ENCODE peak calls at places on chromosomes 13 and 19, in six cellular contexts. V, M, G, F, S and J are unnamed samples.

GRCh38 chr13:57629821-57630235 is 1.7 kb upstream of the PCDH17 start:
- DNase-seq in V (peak), M (peak), G (peak), F (no peak), S (no peak), J (peak)

GRCh38 chr19:41476583-41476982 is 33.6 kb downstream of the ERICH4 start:
- DNase-seq in V (no peak), M (no peak), G (no peak), F (no peak), S (peak), J (no peak)

GRCh38 chr19:12891553-12892021 is 627 bp downstream of the GCDH start:
- DNase-seq in V (no peak), M (no peak), G (no peak), F (no peak), S (peak), J (no peak)

GRCh38 chr19:42254850-42255765 is at the start of gene ERF:
- DNase-seq in V (peak), M (peak), G (peak), F (peak), S (peak), J (peak)

GRCh38 chr13:26378116-26378515 is 124.2 kb downstream of the CDK8 start:
- DNase-seq in V (no peak), M (no peak), G (no peak), F (no peak), S (no peak), J (no peak)

GRCh38 chr13:27177852-27178251 is 6.2 kb upstream of the USP12 start:
- DNase-seq in V (no peak), M (no peak), G (no peak), F (no peak), S (no peak), J (no peak)

GRCh38 chr19:29697523-29698261 is 17.4 kb downstream of the C19orf12 start:
- DNase-seq in V (no peak), M (no peak), G (no peak), F (no peak), S (no peak), J (no peak)

GRCh38 chr19:11420894-11421606 is 1.9 kb upstream of the RGL3 start:
- DNase-seq in V (peak), M (no peak), G (no peak), F (no peak), S (no peak), J (peak)

GRCh38 chr19:4369109-4369887 is 25.9 kb downstream of the MPND start:
- DNase-seq in V (peak), M (peak), G (peak), F (no peak), S (peak), J (peak)

GRCh38 chr19:19315444-19315843 is 4.9 kb downstream of the SUGP1 start:
- DNase-seq in V (no peak), M (no peak), G (no peak), F (no peak), S (no peak), J (no peak)

GRCh38 chr19:688214-688613 is 7.0 kb downstream of the PRSS57 start:
- DNase-seq in V (no peak), M (no peak), G (no peak), F (no peak), S (no peak), J (no peak)

GRCh38 chr13:97259787-97260641 is 37.9 kb downstream of the MBNL2 start:
- DNase-seq in V (no peak), M (no peak), G (no peak), F (no peak), S (no peak), J (peak)

GRCh38 chr13:77697208-77698103 is at the start of gene SLAIN1:
- DNase-seq in V (peak), M (peak), G (peak), F (no peak), S (peak), J (peak)

GRCh38 chr19:4534836-4535658 is at the start of gene PLIN5:
- DNase-seq in V (peak), M (peak), G (peak), F (no peak), S (peak), J (no peak)

GRCh38 chr19:16161848-16162247 is 11.5 kb downstream of the CIB3 start:
- DNase-seq in V (no peak), M (no peak), G (no peak), F (no peak), S (no peak), J (no peak)

GRCh38 chr19:15432018-15432494 is 13.3 kb upstream of the AKAP8L start:
- DNase-seq in V (no peak), M (no peak), G (no peak), F (no peak), S (no peak), J (no peak)

GRCh38 chr19:39413269-39413902 is 917 bp downstream of the PLEKHG2 start:
- DNase-seq in V (peak), M (no peak), G (no peak), F (no peak), S (peak), J (peak)

GRCh38 chr19:932647-933552 is 7.1 kb downstream of the ARID3A start:
- DNase-seq in V (peak), M (no peak), G (peak), F (no peak), S (peak), J (peak)

GRCh38 chr13:93023929-93024328 is 202.7 kb upstream of the GPC6 start:
- DNase-seq in V (no peak), M (no peak), G (no peak), F (no peak), S (no peak), J (no peak)

GRCh38 chr19:55253842-55254624 is 4.8 kb downstream of the PPP6R1 start:
- DNase-seq in V (peak), M (no peak), G (no peak), F (no peak), S (peak), J (no peak)

GRCh38 chr19:19223060-19223459 is 11.3 kb downstream of the NCAN start:
- DNase-seq in V (no peak), M (no peak), G (no peak), F (no peak), S (no peak), J (no peak)

GRCh38 chr13:51004111-51004865 is 94.7 kb downstream of the RNASEH2B start:
- DNase-seq in V (no peak), M (no peak), G (no peak), F (no peak), S (no peak), J (no peak)
- H3K4me3 ChIP-seq in V (no peak), M (no peak), G (no peak), F (no peak), S (no peak), J (no peak)

GRCh38 chr13:43122706-43123268 is 99.4 kb downstream of the DNAJC15 start:
- DNase-seq in V (no peak), M (no peak), G (no peak), F (no peak), S (no peak), J (no peak)
- H3K4me3 ChIP-seq in V (no peak), M (no peak), G (no peak), F (no peak), S (no peak), J (no peak)

GRCh38 chr19:14367016-14367415 is 14.2 kb upstream of the ADGRE5 start:
- DNase-seq in V (no peak), M (no peak), G (no peak), F (no peak), S (no peak), J (no peak)

GRCh38 chr19:14371321-14371821 is 9.9 kb upstream of the ADGRE5 start:
- DNase-seq in V (no peak), M (no peak), G (no peak), F (no peak), S (no peak), J (no peak)

GRCh38 chr19:14368011-14368513 is 13.2 kb upstream of the ADGRE5 start:
- DNase-seq in V (no peak), M (no peak), G (no peak), F (no peak), S (peak), J (no peak)

GRCh38 chr19:14369399-14370168 is 11.7 kb upstream of the ADGRE5 start:
- DNase-seq in V (no peak), M (no peak), G (no peak), F (no peak), S (peak), J (peak)

DNA sequence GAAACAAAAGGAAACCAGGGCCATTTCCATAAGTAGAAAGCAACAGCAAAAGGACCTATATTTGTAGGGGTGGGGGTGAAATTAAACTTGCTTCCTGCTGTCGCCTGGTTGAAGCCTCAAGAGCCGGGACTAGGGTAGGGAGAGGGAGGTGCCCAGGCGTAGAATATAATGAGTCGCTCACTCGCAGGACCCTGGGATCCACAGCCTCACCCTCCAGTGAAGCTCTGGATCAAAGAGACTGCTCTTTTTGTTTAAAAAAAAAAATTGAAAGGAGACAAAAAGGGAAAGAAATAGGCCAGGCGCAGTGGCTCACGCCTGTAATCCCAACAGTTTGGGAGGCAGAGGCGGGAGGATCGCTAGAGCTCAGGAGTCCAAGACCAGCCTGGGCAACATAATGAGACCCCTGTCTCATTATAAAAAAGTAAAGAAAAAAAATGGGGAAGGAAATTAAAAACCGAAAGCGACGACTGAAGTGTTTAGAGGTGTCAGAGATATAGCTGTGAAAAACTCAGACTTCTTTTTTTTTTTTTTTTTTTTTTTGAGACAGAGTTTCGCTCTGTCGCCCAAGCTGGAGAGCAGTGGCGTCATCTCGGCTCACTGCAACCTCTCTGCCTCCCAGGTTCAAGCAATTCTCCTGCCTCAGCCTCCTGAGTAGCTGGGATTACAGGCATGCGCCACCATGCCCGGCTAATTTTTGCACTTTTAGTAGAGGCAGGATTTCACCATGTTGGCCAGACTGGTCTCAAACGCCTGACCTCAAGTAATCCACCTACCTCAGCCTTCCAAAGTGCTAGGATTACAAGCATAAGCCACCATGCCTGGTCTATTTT is 10.9 kb upstream of the ADGRE5 start:
- DNase-seq in V (no peak), M (no peak), G (no peak), F (no peak), S (peak), J (no peak)
- H3K4me3 ChIP-seq in V (no peak), M (no peak), G (no peak), F (peak), S (peak), J (peak)

DNA sequence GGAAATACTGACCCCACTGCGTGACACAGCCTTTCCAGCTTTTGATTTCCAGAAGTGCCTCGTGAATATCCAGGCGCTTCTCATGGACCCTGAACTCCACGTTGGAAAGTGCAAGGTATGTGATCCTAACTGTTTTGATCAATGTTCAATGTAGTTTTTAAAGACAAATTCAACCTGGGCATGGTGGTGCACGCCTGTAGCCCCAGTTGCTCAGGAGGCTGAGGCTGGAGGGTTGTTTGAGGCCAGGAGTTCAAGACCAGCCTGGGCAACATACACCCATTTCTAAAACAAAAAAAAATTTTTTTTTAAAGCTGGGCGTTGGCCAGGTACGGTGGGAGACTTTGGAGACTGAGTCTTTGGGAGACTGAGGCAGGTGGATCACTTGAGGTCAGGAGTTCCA is 31.3 kb downstream of the CATSPERD start:
- DNase-seq in V (no peak), M (no peak), G (no peak), F (no peak), S (no peak), J (no peak)
- H3K4me3 ChIP-seq in V (no peak), M (no peak), G (no peak), F (no peak), S (no peak), J (no peak)

GRCh38 chr13:71378992-71379905 is 487.8 kb downstream of the DACH1 start:
- DNase-seq in V (no peak), M (no peak), G (no peak), F (no peak), S (no peak), J (no peak)
- H3K4me3 ChIP-seq in V (no peak), M (no peak), G (no peak), F (peak), S (peak), J (peak)

GRCh38 chr13:87798536-87798935 is 127.4 kb downstream of the SLITRK5 start:
- DNase-seq in V (no peak), M (no peak), G (no peak), F (no peak), S (no peak), J (no peak)

GRCh38 chr13:87788363-87788762 is 117.2 kb downstream of the SLITRK5 start:
- DNase-seq in V (no peak), M (no peak), G (no peak), F (no peak), S (no peak), J (no peak)

GRCh38 chr13:87792878-87793277 is 121.7 kb downstream of the SLITRK5 start:
- DNase-seq in V (no peak), M (no peak), G (no peak), F (no peak), S (no peak), J (no peak)
- H3K4me3 ChIP-seq in V (no peak), M (no peak), G (no peak), F (no peak), S (no peak), J (no peak)

GRCh38 chr19:17281391-17282304 is at the start of gene ANKLE1:
- DNase-seq in V (no peak), M (no peak), G (no peak), F (no peak), S (peak), J (no peak)
- H3K4me3 ChIP-seq in V (no peak), M (no peak), G (no peak), F (peak), S (peak), J (peak)

GRCh38 chr13:51825681-51826254 is 19.2 kb downstream of the TMEM272 start:
- DNase-seq in V (no peak), M (no peak), G (no peak), F (no peak), S (no peak), J (no peak)
- H3K4me3 ChIP-seq in V (no peak), M (no peak), G (no peak), F (no peak), S (no peak), J (no peak)

GRCh38 chr13:24679686-24680085 is 522 bp upstream of the ATP12A start:
- DNase-seq in V (no peak), M (no peak), G (no peak), F (no peak), S (no peak), J (no peak)
- H3K4me3 ChIP-seq in V (no peak), M (no peak), G (no peak), F (peak), S (no peak), J (no peak)